ENCODE peak calls at places on chromosome 20, in six cellular contexts. J, N, Q, I, V and D are unnamed samples.

GRCh38 chr20:35049776-35050352 is 42.7 kb downstream of the TRPC4AP start:
- DNase-seq in J (no peak), I (no peak), Q (no peak), N (peak), V (no peak), D (peak)

GRCh38 chr20:25251019-25251418 is 3.1 kb downstream of the PYGB start:
- DNase-seq in J (peak), V (no peak), I (no peak), Q (no peak), N (no peak), D (no peak)

GRCh38 chr20:52154575-52154974 is 37.0 kb downstream of the ZFP64 start:
- DNase-seq in J (no peak), I (no peak), V (no peak), N (no peak), Q (no peak), D (no peak)

GRCh38 chr20:52313335-52313963 is 121.9 kb upstream of the ZFP64 start:
- DNase-seq in Q (no peak), I (peak), V (no peak), J (no peak), N (peak), D (peak)

GRCh38 chr20:38751360-38751976 is 3.2 kb downstream of the ACTR5 start:
- DNase-seq in N (peak), I (peak), J (no peak), V (no peak), Q (no peak), D (peak)

GRCh38 chr20:19784511-19785172 is 26.6 kb downstream of the RIN2 start:
- DNase-seq in N (peak), I (peak), Q (no peak), J (no peak), V (peak), D (peak)

GRCh38 chr20:34268851-34269668 is 27.8 kb downstream of the ASIP start:
- DNase-seq in I (peak), V (peak), N (no peak), J (peak), Q (peak), D (peak)

GRCh38 chr20:14523090-14523489 is 185.7 kb upstream of the FLRT3 start:
- DNase-seq in N (no peak), I (no peak), Q (no peak), V (no peak), J (no peak), D (no peak)

GRCh38 chr20:59428441-59429205 is 128.2 kb downstream of the EDN3 start:
- DNase-seq in Q (no peak), J (no peak), I (no peak), N (no peak), V (no peak), D (no peak)

DNA sequence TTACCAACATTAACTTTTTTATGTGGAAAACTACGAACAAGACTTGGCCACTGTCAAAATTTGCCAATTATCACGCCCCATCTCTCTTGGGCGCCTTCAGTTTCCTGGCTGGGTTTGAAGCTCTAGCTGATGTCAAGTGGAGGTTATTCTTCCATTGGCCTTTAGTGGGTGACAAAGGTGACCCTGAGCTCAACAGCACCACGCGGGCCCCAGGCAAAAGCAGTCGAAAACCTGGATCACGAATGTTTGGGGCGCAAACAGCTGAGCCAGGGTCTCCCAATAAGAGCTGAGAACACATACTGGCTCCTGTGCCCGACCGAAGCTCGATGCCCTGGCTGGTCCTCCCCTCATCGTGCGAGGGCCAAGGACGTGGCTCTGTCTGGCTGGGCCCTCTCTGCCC is 26.8 kb downstream of the SLC17A9 start:
- DNase-seq in V (no peak), Q (no peak), I (no peak), N (no peak), J (no peak), D (no peak)
- H3K4me3 ChIP-seq in V (no peak), Q (no peak), I (no peak), N (no peak), J (no peak), D (no peak)

GRCh38 chr20:42100137-42100704 is 482.0 kb upstream of the CHD6 start:
- DNase-seq in V (no peak), N (no peak), I (no peak), J (no peak), Q (no peak), D (no peak)

GRCh38 chr20:42097741-42098140 is 479.6 kb upstream of the CHD6 start:
- DNase-seq in J (no peak), N (no peak), Q (no peak), I (no peak), V (no peak), D (no peak)

DNA sequence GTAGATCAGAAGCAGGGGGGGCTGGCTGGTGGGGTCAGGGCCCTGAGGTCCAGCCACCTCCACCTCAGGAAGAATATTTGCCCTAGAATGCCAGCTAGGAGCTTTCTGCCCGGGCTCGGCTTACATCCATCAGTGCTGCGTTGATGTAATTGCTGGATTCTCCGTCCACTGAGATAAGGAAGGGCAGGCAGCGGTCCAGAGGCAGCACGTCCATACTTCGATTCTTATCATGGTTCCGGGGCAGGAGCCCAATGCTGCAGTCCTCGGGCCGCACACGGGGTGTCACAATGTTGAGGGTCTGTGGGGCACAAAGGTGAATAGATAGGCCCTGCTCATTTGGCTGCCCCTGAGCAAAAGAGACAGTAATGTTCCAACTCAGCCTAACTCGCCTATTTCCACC is 483.8 kb upstream of the CHD6 start:
- DNase-seq in Q (no peak), N (no peak), I (no peak), J (no peak), V (no peak), D (no peak)
- H3K4me3 ChIP-seq in Q (no peak), N (no peak), I (no peak), J (no peak), V (no peak), D (no peak)

DNA sequence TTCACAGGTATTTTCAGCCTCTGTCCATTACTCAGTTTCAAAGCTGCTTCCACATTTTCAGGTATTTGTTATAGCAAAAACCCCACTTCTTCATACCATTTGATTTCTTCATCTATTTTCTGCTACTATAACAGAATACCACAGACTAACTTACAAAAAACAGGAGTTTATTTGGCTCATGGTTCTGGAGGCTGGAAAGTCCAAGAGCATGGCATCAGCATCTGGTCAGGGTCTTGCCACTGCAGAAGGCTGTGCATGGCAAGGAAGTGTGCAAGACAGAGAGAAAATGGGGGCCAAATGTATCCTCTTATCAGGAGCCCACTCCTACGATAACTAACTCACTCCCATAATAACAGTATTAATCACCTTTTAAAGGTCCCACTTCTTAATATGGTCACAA is 82.8 kb upstream of the FOXA2 start:
- DNase-seq in I (no peak), V (no peak), N (no peak), Q (no peak), J (no peak), D (no peak)
- H3K4me3 ChIP-seq in I (no peak), V (no peak), N (no peak), Q (no peak), J (no peak), D (no peak)

GRCh38 chr20:4597215-4597614 is 124.5 kb upstream of the PRND start:
- DNase-seq in N (no peak), J (no peak), I (no peak), V (no peak), Q (no peak), D (no peak)

GRCh38 chr20:4592316-4593148 is 129.2 kb upstream of the PRND start:
- DNase-seq in I (peak), J (peak), N (peak), Q (peak), V (peak), D (peak)

GRCh38 chr20:4593149-4593525 is 128.6 kb upstream of the PRND start:
- DNase-seq in V (no peak), J (no peak), Q (no peak), N (no peak), I (no peak), D (no peak)

DNA sequence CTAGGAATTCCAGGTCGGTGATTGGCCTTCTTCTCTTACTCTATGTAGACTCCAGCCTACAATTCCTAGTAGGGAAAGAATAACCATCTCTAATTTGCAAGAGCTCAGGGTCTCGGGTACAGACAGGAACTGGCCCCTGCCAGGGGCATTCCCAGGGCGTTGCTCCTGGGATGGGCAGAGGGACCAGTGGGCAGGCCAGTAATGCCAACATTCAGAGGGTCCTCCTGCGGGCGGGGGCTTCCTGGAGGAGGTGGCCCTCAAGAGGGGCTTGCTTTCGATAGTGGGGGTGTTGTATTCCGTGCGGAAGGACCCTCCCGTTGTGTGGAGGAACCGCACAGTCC is 129.8 kb upstream of the PRND start:
- DNase-seq in J (no peak), I (no peak), N (no peak), V (no peak), Q (no peak), D (no peak)
- H3K4me3 ChIP-seq in J (peak), I (no peak), N (peak), V (no peak), Q (no peak), D (no peak)

GRCh38 chr20:41316009-41316408 is 1.5 kb downstream of the ZHX3 start:
- DNase-seq in Q (no peak), V (no peak), N (peak), J (no peak), I (peak), D (no peak)
- H3K4me3 ChIP-seq in Q (no peak), V (peak), N (peak), J (no peak), I (peak), D (peak)

GRCh38 chr20:49811825-49812462 is 684 bp upstream of the SLC9A8 start:
- DNase-seq in I (peak), Q (no peak), V (no peak), N (no peak), J (no peak), D (peak)

GRCh38 chr20:49810491-49811190 is 2.0 kb upstream of the SLC9A8 start:
- DNase-seq in V (no peak), J (no peak), N (no peak), I (no peak), Q (no peak), D (no peak)

GRCh38 chr20:49812463-49813304 is at the start of gene SLC9A8:
- DNase-seq in J (peak), V (peak), N (peak), I (peak), Q (peak), D (peak)

GRCh38 chr20:49813305-49813974 is 812 bp downstream of the SLC9A8 start:
- DNase-seq in Q (no peak), V (no peak), N (no peak), J (no peak), I (no peak), D (no peak)

DNA sequence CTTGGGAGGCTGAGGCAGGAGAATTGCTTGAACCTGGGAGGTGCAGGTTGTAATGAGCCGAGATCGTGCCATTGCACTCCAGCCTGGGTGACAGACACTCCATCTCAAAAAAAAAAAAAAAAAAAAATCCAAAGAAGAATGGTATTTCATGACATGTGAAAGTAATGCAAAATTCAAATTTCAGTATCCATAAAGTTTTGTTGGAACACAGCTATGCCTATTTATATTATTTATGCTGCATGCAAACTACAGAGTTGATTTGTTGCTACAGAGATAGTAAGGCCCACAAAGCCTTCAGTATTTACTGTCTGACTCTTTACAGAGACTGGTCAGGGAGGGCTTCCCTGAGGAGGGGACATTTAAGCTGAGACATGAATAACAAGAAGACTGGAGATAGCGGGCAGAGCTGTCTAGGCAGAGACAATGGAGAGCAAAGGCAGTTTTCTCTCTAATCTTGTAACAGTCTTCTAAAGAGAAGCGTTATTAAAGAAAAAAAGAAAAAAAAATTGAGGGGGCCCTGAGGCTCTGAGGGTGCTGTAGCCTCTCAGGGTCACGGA is 2.7 kb upstream of the SLC9A8 start:
- DNase-seq in V (no peak), Q (no peak), N (no peak), I (no peak), J (no peak), D (no peak)
- H3K4me3 ChIP-seq in V (no peak), Q (no peak), N (no peak), I (no peak), J (no peak), D (no peak)

GRCh38 chr20:31606678-31606927 is 1.5 kb downstream of the ID1 start:
- DNase-seq in N (no peak), J (no peak), V (no peak), Q (no peak), I (no peak), D (no peak)
- H3K4me3 ChIP-seq in N (peak), J (no peak), V (peak), Q (no peak), I (peak), D (peak)